ENCODE peak calls at places on chromosomes 1 and 21, in six cellular contexts. G, C, U, X, Z and D are unnamed samples.

GRCh38 chr21:33962290-33962689 is 46.7 kb upstream of the ATP5PO start:
- DNase-seq in C (no peak), Z (no peak), U (no peak), X (no peak), G (no peak), D (no peak)

GRCh38 chr1:33260435-33260980 is 4.2 kb downstream of the ZNF362 start:
- DNase-seq in C (no peak), U (no peak), Z (no peak), X (no peak), G (no peak), D (no peak)

GRCh38 chr1:167503626-167504458 is 14.5 kb downstream of the CD247 start:
- DNase-seq in X (no peak), G (no peak), Z (no peak), C (no peak), U (no peak), D (no peak)

GRCh38 chr1:183090386-183091006 is 67.3 kb downstream of the LAMC1 start:
- DNase-seq in U (no peak), C (peak), X (peak), Z (no peak), G (no peak), D (peak)

GRCh38 chr1:33339413-33339812 is 18.5 kb upstream of the A3GALT2 start:
- DNase-seq in G (no peak), U (no peak), C (peak), Z (no peak), X (no peak), D (no peak)

GRCh38 chr1:41917835-41918449 is 780 bp downstream of the HIVEP3 start:
- DNase-seq in X (peak), Z (peak), U (no peak), C (peak), G (peak), D (no peak)

GRCh38 chr1:156390409-156391144 is 21.6 kb downstream of the RHBG start:
- DNase-seq in Z (no peak), G (no peak), X (no peak), U (no peak), C (no peak), D (no peak)

GRCh38 chr1:212760126-212760823 is 31.3 kb downstream of the NSL1 start:
- DNase-seq in X (no peak), C (no peak), Z (peak), G (peak), U (no peak), D (peak)

GRCh38 chr1:233603366-233603927 is 10.5 kb upstream of the KCNK1 start:
- DNase-seq in G (no peak), Z (no peak), X (no peak), C (no peak), U (no peak), D (no peak)

GRCh38 chr1:68168545-68169065 is 63.7 kb downstream of the WLS start:
- DNase-seq in C (no peak), X (no peak), G (no peak), Z (no peak), U (no peak), D (no peak)

GRCh38 chr1:192559115-192560006 is 16.2 kb upstream of the RGS1 start:
- DNase-seq in G (no peak), X (peak), Z (no peak), U (no peak), C (no peak), D (no peak)

GRCh38 chr1:223445402-223445801 is 52.2 kb downstream of the CCDC185 start:
- DNase-seq in G (no peak), X (no peak), C (no peak), Z (no peak), U (no peak), D (no peak)

GRCh38 chr1:10510520-10511493 is 36.1 kb downstream of the PEX14 start:
- DNase-seq in G (no peak), C (peak), U (no peak), X (peak), Z (peak), D (no peak)

GRCh38 chr1:184300446-184300845 is 86.4 kb upstream of the C1orf21 start:
- DNase-seq in G (no peak), Z (no peak), X (peak), C (no peak), U (no peak), D (no peak)

GRCh38 chr1:205506409-205507196 is 2.1 kb downstream of the CDK18 start:
- DNase-seq in U (no peak), Z (peak), X (no peak), C (no peak), G (no peak), D (no peak)

GRCh38 chr1:235843458-235843857 is 23.2 kb downstream of the LYST start:
- DNase-seq in C (no peak), G (no peak), X (peak), U (no peak), Z (no peak), D (no peak)

GRCh38 chr1:115929846-115930245 is 46.5 kb upstream of the SLC22A15 start:
- DNase-seq in U (no peak), X (peak), G (no peak), C (no peak), Z (no peak), D (no peak)

GRCh38 chr1:101150676-101151075 is 86.1 kb upstream of the S1PR1 start:
- DNase-seq in U (no peak), Z (no peak), C (no peak), G (no peak), X (peak), D (no peak)

GRCh38 chr1:115426271-115426771 is 88.3 kb upstream of the NGF start:
- DNase-seq in C (peak), X (peak), U (peak), G (no peak), Z (no peak), D (peak)

GRCh38 chr1:62286778-62287224 is 32.4 kb downstream of the KANK4 start:
- DNase-seq in Z (no peak), U (no peak), C (no peak), G (peak), X (no peak), D (no peak)

GRCh38 chr1:111592389-111593361 is 26.9 kb upstream of the RAP1A start:
- DNase-seq in X (peak), U (peak), C (peak), G (peak), Z (peak), D (peak)

GRCh38 chr1:103208844-103209243 is 100.5 kb upstream of the COL11A1 start:
- DNase-seq in U (no peak), X (no peak), G (no peak), C (no peak), Z (no peak), D (no peak)

GRCh38 chr1:234851450-234852438 is 241.8 kb upstream of the IRF2BP2 start:
- DNase-seq in G (no peak), X (peak), Z (peak), C (no peak), U (no peak), D (peak)

DNA sequence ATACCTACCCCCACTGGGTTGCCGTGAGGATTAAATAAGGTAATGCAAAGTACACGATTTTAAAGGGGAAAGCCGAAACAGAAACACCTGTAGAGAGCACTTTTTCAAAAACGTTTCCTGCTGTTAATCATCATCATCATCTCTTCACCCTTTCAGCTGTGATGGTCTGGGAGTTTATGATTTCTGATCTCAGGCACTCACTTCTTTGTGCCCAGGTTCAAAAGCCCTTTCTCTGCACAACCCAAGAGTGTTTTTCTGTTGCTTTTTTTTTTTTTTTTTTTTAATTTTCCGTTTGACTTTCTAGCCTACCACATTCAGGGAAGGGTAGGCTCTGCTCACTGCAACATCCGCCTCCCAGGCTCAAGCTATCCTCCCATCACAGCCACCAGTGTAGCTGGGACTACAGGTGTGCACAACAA is 936 bp upstream of the UBXN11 start:
- DNase-seq in C (no peak), G (no peak), Z (no peak), U (no peak), X (no peak), D (no peak)
- H3K27ac ChIP-seq in C (peak), G (peak), Z (peak), U (no peak), X (no peak), D (no peak)

GRCh38 chr1:92923664-92924063 is 37.6 kb downstream of the DIPK1A start:
- DNase-seq in C (no peak), G (no peak), Z (no peak), U (no peak), X (no peak), D (no peak)
- H3K27ac ChIP-seq in C (peak), G (no peak), Z (peak), U (no peak), X (no peak), D (no peak)

GRCh38 chr1:48021792-48022191 is 24.6 kb upstream of the TRABD2B start:
- DNase-seq in Z (no peak), X (no peak), U (no peak), G (no peak), C (no peak), D (no peak)

GRCh38 chr1:48018799-48019198 is 21.6 kb upstream of the TRABD2B start:
- DNase-seq in U (no peak), X (no peak), Z (no peak), C (no peak), G (no peak), D (no peak)

GRCh38 chr1:48019714-48020315 is 22.6 kb upstream of the TRABD2B start:
- DNase-seq in C (peak), Z (peak), U (peak), G (no peak), X (no peak), D (peak)

GRCh38 chr1:48016526-48016925 is 19.3 kb upstream of the TRABD2B start:
- DNase-seq in Z (no peak), G (no peak), C (no peak), X (no peak), U (no peak), D (no peak)

GRCh38 chr1:48017716-48018115 is 20.5 kb upstream of the TRABD2B start:
- DNase-seq in X (peak), C (no peak), U (no peak), Z (peak), G (no peak), D (no peak)
- H3K27ac ChIP-seq in X (no peak), C (no peak), U (no peak), Z (no peak), G (no peak), D (no peak)

DNA sequence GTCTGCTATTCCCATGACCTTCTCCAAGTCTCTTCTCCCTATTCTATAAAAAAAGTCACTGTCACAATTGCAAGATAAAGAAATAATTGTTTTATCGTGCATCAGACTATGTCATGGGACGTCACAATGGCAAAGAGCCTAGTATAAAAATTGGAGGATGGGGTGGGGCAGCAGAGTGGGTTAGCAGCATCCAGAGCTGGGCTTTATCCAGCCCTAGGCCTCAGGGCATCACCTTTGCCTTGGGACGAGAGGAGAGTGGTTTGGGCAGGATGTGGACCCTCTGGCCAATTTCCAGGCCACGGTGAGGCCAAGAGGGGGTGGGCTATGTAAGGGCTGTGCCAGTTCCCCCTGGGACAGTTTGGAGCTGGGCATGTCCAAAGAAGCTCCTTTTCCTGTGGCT is 25.7 kb downstream of the WNT4 start:
- DNase-seq in Z (no peak), G (no peak), X (no peak), U (no peak), C (no peak), D (no peak)
- H3K27ac ChIP-seq in Z (no peak), G (no peak), X (no peak), U (no peak), C (no peak), D (no peak)